ENCODE peak calls at places on chromosomes 13 and 19, in four cellular contexts. E is activated T-helper 1 cell treated with anti-CD3 and anti-CD28 coated beads, Interleukin-12 subunit alpha, Interleukin-12 subunit beta, Interleukin-2, Interleukin-4 antibody, amounts not matched to agents 30 ng/mL and 10 ng/mL and 1 ng/mL, durations not matched to agents 14 hours and 24 hours and 36 hours; Q is lower lobe of right lung; F is Kasumi-1. A is an unnamed sample.

GRCh38 chr13:40143559-40143958 is 488.1 kb downstream of the COG6 start:
- DNase-seq in E (no peak), Q (no peak), F (no peak), A (no peak)

GRCh38 chr13:114122591-114123211 is 9.7 kb downstream of the RASA3 start:
- DNase-seq in E (no peak), Q (peak; percentile 44), F (no peak), A (no peak)

GRCh38 chr13:98632971-98633370 is 56.1 kb upstream of the STK24 start:
- DNase-seq in E (no peak), Q (no peak), F (peak; percentile 62), A (no peak)

GRCh38 chr13:42852102-42852501 is 70.7 kb downstream of the FAM216B start:
- DNase-seq in E (no peak), Q (no peak), F (no peak), A (no peak)

GRCh38 chr13:36981156-36981743 is 17.9 kb downstream of the ALG5 start:
- DNase-seq in E (no peak), Q (no peak), F (peak; percentile 39), A (no peak)

GRCh38 chr19:10238172-10238783 is 7.1 kb upstream of the S1PR2 start:
- DNase-seq in E (no peak), Q (peak; percentile 59), F (no peak), A (no peak)

GRCh38 chr13:41675306-41675705 is 218.0 kb downstream of the RGCC start:
- DNase-seq in E (no peak), Q (no peak), F (no peak), A (no peak)

GRCh38 chr13:37385248-37385647 is 213.3 kb downstream of the POSTN start:
- DNase-seq in E (no peak), Q (no peak), F (no peak), A (no peak)

GRCh38 chr19:49938662-49939061 is 9.4 kb upstream of the NUP62 start:
- DNase-seq in E (no peak), Q (no peak), F (no peak), A (no peak)

GRCh38 chr19:44548736-44549135 is 19.3 kb upstream of the CEACAM20 start:
- DNase-seq in E (no peak), Q (no peak), F (no peak), A (no peak)

GRCh38 chr19:18069383-18069782 is 17.4 kb downstream of the IL12RB1 start:
- DNase-seq in E (no peak), Q (no peak), F (no peak), A (no peak)

GRCh38 chr13:48977973-48978372 is 2.3 kb downstream of the FNDC3A start:
- DNase-seq in E (no peak), Q (no peak), F (no peak), A (no peak)

GRCh38 chr19:39363909-39364457 is 21.8 kb downstream of the SAMD4B start:
- DNase-seq in E (no peak), Q (no peak), F (no peak), A (no peak)

GRCh38 chr19:24053601-24054000 is 33.4 kb upstream of the ZNF254 start:
- DNase-seq in E (no peak), Q (no peak), F (no peak), A (no peak)

GRCh38 chr19:5086725-5087439 is 118.0 kb downstream of the KDM4B start:
- DNase-seq in E (no peak), Q (no peak), F (no peak), A (no peak)

GRCh38 chr19:6238643-6239281 is 41.0 kb downstream of the MLLT1 start:
- DNase-seq in E (no peak), Q (peak; percentile 50), F (no peak), A (no peak)

GRCh38 chr19:18418034-18418724 is 1.0 kb upstream of the SSBP4 start:
- DNase-seq in E (no peak), Q (peak; percentile 81), F (no peak), A (no peak)

GRCh38 chr13:73248711-73249580 is 190.1 kb downstream of the KLF5 start:
- DNase-seq in E (no peak), Q (no peak), F (no peak), A (no peak)

GRCh38 chr19:40705362-40705651 is 11.4 kb downstream of the COQ8B start:
- DNase-seq in E (no peak), Q (no peak), F (no peak), A (no peak)

A was measured in stimulated activated CD4-positive, alpha-beta T cell treated with anti-CD3 and anti-CD28 coated beads, TNF-alpha, amount 100 ng/mL, for 1 hour.